ENCODE peak calls at places on chromosomes 5 and 9, in five cellular contexts. Z is transverse colon, D is IMR-90, P is heart left ventricle, C is HCT116. S is an unnamed sample.

GRCh38 chr9:112274600-112274999 is 58.8 kb downstream of the PTBP3 start:
- DNase-seq in Z (no peak), D (no peak), P (no peak), C (no peak), S (no peak)

GRCh38 chr5:87151547-87151946 is 116.1 kb upstream of the RASA1 start:
- DNase-seq in Z (no peak), D (peak; percentile 97), P (no peak), C (no peak), S (no peak)

GRCh38 chr9:131892162-131892707 is 152.4 kb upstream of the RAPGEF1 start:
- DNase-seq in Z (no peak), D (no peak), P (no peak), C (no peak), S (no peak)

GRCh38 chr9:107782381-107782780 is 292.8 kb upstream of the KLF4 start:
- DNase-seq in Z (no peak), D (peak; percentile 74), P (no peak), C (no peak), S (no peak)

GRCh38 chr5:73321757-73322452 is 126.7 kb downstream of the FOXD1 start:
- DNase-seq in Z (no peak), D (peak; percentile 97), P (no peak), C (peak; percentile 90), S (no peak)

GRCh38 chr5:142065273-142065672 is 43.3 kb upstream of the NDFIP1 start:
- DNase-seq in Z (no peak), D (peak; percentile 38), P (no peak), C (no peak), S (no peak)

GRCh38 chr9:86099695-86100364 is 472 bp upstream of the GOLM1 start:
- DNase-seq in Z (peak; percentile 75), D (peak; percentile 57), P (peak; percentile 41), C (peak; percentile 57), S (no peak)

GRCh38 chr9:99840061-99840460 is 18.4 kb downstream of the NR4A3 start:
- DNase-seq in Z (no peak), D (no peak), P (no peak), C (no peak), S (no peak)

GRCh38 chr5:122772446-122772845 is 2.4 kb upstream of the SNX2 start:
- DNase-seq in Z (no peak), D (peak; percentile 38), P (no peak), C (no peak), S (no peak)

GRCh38 chr5:125700380-125700856 is 722.8 kb upstream of the GRAMD2B start:
- DNase-seq in Z (peak; percentile 30), D (no peak), P (no peak), C (no peak), S (no peak)

GRCh38 chr9:2340046-2340760 is 281.4 kb upstream of the VLDLR start:
- DNase-seq in Z (no peak), D (peak; percentile 1), P (no peak), C (no peak), S (no peak)

GRCh38 chr5:172362755-172363154 is 79.2 kb upstream of the UBTD2 start:
- DNase-seq in Z (no peak), D (peak; percentile 31), P (no peak), C (no peak), S (no peak)

GRCh38 chr5:134110382-134110781 is 4.1 kb upstream of the TCF7 start:
- DNase-seq in Z (no peak), D (no peak), P (no peak), C (no peak), S (no peak)

GRCh38 chr9:112751059-112751795 is 667 bp downstream of the SNX30 start:
- DNase-seq in Z (peak; percentile 68), D (peak; percentile 87), P (peak; percentile 31), C (no peak), S (no peak)

GRCh38 chr5:122703214-122703613 is 71.7 kb upstream of the SNX2 start:
- DNase-seq in Z (no peak), D (no peak), P (no peak), C (no peak), S (no peak)

GRCh38 chr9:91786132-91786896 is 163.7 kb downstream of the ROR2 start:
- DNase-seq in Z (no peak), D (no peak), P (no peak), C (no peak), S (no peak)

GRCh38 chr5:71693828-71694427 is 25.1 kb upstream of the CARTPT start:
- DNase-seq in Z (no peak), D (no peak), P (no peak), C (no peak), S (no peak)

GRCh38 chr5:120994112-120994511 is 530.0 kb downstream of the PRR16 start:
- DNase-seq in Z (no peak), D (no peak), P (no peak), C (no peak), S (no peak)
- H3K27me3 ChIP-seq in Z (no peaks in the 10 kb centered on the region), D (no peaks in the 10 kb centered on the region), P (no peaks in the 10 kb centered on the region), C (no peaks in the 10 kb centered on the region), S (no peaks in the 10 kb centered on the region)

GRCh38 chr5:17255471-17256016 is 38.1 kb downstream of the BASP1 start:
- DNase-seq in Z (no peak), D (no peak), P (no peak), C (no peak), S (no peak)
- H3K4me1 ChIP-seq in Z (peaks cover 17% of the 10 kb centered on the region), D (peaks cover 34% of the 10 kb centered on the region), P (no peaks in the 10 kb centered on the region), C (no peaks in the 10 kb centered on the region), S (no peaks in the 10 kb centered on the region)

DNA sequence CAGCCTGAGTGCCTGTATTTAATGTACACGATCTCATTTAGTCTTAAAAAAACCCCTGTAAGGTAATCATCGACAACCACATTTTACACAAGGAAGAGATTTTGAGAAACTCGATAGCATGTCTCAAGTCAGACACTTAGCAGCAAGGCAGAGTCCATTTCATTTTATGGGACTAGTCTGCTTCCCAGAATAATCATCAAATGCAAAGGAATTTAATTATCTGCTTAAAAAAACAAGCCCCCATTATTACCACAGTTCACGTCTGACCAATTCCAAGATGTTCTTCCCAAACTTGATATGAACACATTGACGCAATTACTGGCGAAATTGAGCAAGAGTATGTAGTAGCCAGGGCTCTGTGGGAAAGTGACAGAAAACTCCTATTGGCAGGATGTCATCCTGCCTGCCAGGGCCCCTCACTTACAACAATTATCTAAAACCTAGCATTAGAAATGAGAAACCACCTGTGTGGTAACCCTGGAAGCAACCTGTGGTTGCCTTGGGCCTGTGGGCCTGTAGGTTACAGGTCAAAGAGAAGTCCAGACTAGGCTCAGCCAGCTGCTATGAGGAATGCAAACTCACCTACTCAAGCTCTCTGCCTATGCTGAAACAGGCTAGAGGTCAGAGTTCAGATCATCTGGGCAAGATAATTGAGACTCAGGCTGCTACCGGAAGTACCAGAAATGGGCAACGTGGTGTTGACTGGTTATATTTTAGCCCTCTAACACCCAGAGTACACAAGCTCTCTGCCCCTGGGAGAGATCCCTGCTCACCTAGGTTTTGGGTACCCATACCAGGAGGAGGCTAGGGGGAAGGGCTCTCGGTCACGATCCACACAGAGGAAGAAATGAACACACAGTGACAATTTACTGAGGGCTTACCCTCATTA is 1.6 kb downstream of the B4GALT1 start:
- DNase-seq in Z (peak; percentile 71), D (peak; percentile 83), P (peak; percentile 48), C (no peak), S (peak; percentile 78)
- TF ChIP-seq POLR2A in Z (peak; percentile 56), D (no peak), P (no peak), C (no peak), S (no peak)

DNA sequence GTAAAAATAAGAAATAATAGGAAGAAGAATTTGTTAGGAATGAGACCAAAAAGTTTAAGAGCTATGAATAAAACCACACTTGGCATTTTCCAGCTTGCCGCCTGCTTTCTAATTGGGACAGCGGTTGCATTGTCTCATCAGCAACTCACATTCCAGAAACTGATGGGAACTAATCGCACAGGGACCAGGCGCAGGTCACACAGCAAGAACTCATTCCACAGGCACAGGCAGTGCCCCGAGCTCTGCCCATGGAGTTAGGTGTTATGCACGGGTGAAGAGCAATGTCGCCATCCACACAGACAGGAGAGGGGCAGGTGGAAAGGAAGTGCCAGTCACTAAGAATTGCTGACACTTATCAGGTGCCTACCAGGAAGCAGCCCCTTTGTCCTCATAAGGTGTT is 279.9 kb downstream of the NSG2 start:
- DNase-seq in Z (no peak), D (no peak), P (no peak), C (no peak), S (peak; percentile 37)
- H3K27me3 ChIP-seq in Z (peaks cover 14% of the 10 kb centered on the region), D (peaks cover 8% of the 10 kb centered on the region), P (no peaks in the 10 kb centered on the region), C (peaks cover 25% of the 10 kb centered on the region), S (peaks cover 4% of the 10 kb centered on the region)

GRCh38 chr5:55991768-55992486 is 2.8 kb downstream of the IL6ST start:
- DNase-seq in Z (no peak), D (no peak), P (no peak), C (no peak), S (no peak)

GRCh38 chr5:55994998-55995914 is 493 bp upstream of the IL6ST start:
- DNase-seq in Z (peak; percentile 98), D (peak; percentile 96), P (peak; percentile 99), C (peak; percentile 88), S (peak; percentile 97)

GRCh38 chr5:55993013-55993412 is 1.8 kb downstream of the IL6ST start:
- DNase-seq in Z (no peak), D (peak; percentile 48), P (no peak), C (no peak), S (no peak)

GRCh38 chr5:55993628-55994501 is 898 bp downstream of the IL6ST start:
- DNase-seq in Z (no peak), D (no peak), P (no peak), C (no peak), S (no peak)

DNA sequence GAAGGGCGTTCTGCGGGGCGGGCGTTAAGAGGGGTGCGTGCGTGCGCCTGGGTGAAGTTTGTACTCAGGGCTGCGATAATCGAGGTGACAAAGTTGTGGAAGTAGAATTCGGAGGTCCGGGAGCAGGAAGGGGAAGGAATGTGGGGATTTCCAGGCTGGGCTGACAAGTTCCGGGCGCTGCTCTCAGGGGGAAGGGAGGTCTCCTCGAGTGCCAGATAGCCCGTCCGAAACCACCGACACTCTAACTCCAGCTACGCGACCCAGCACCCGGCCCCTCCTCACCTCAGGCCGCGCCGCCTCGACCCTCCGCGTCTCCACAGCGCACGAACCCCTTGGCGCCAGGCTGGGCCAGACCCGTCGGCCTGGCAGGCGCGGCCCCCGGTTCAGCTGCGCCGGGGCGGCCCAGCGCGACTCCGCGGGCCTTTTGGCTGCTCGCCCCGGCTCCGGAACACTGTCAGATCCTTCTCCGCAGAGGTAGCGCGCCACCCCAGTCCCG is at the start of gene IL6ST:
- DNase-seq in Z (peak; percentile 60), D (peak; percentile 93), P (peak; percentile 77), C (no peak), S (no peak)
- H3K4me1 ChIP-seq in Z (peaks cover 38% of the 10 kb centered on the region), D (peaks cover 5% of the 10 kb centered on the region), P (peaks cover 17% of the 10 kb centered on the region), C (peaks cover 31% of the 10 kb centered on the region), S (peaks cover 31% of the 10 kb centered on the region)

GRCh38 chr5:16082053-16082452 is 97.5 kb downstream of the MARCHF11 start:
- DNase-seq in Z (no peak), D (no peak), P (no peak), C (no peak), S (no peak)
- TF ChIP-seq POLR2A in Z (no peak), D (no peak), P (no peak), C (no peak), S (no peak)

DNA sequence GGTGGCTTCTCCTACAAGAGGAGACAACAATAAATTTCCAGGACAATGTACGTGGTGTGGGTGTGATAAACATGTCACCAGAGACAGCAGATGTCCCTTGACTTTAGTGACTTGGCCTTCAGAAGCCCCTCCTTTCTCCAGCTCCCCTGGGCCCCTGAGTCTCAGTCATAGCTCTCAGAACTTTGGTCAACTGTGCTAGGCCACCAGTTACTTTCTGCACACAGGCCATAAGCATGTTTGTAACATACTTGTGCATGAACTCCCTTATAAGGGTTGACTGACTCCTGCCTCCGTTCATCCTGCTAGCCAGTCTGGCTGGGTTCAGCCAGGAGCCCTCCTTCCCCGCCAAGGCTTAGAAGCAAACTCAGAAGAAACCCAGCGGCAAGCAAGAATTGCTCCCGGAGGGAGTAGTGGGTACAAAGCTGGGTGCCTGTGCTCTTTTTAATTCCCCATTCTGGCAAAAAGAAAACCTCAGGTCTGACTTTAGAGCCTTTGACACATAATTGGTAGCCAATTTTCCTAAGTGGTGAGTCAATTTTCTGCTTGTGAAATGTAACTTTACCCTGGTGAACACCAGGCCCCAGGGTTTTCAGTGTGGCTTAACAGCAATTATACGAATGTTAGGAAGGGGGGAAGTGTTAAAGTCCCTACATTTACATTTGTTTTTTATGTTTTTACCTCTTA is 49.2 kb downstream of the EBF1 start:
- DNase-seq in Z (no peak), D (peak; percentile 32), P (no peak), C (no peak), S (no peak)
- H3K27me3 ChIP-seq in Z (peaks cover 38% of the 10 kb centered on the region), D (no peaks in the 10 kb centered on the region), P (no peaks in the 10 kb centered on the region), C (peaks cover 85% of the 10 kb centered on the region), S (no peaks in the 10 kb centered on the region)